ENCODE peak calls at places on chromosome 22, in four cellular contexts. One of them, this sample, is unnamed.

GRCh38 chr22:38083931-38084631 is at the start of gene SLC16A8:
- DNase-seq in IMR-90: no peak
- DNase-seq in H9: no peak
- DNase-seq in H1: no peak
- DNase-seq in this sample: peak

GRCh38 chr22:42284643-42285181 is 14.3 kb upstream of the TCF20 start:
- DNase-seq in IMR-90: no peak
- DNase-seq in H1: no peak
- DNase-seq in H9: no peak
- DNase-seq in this sample: no peak

GRCh38 chr22:29260601-29261315 is 7.0 kb downstream of the RHBDD3 start:
- DNase-seq in H9: no peak
- DNase-seq in IMR-90: no peak
- DNase-seq in H1: no peak
- DNase-seq in this sample: no peak

GRCh38 chr22:17192186-17192585 is 27.0 kb downstream of the ADA2 start:
- DNase-seq in H1: no peak
- DNase-seq in IMR-90: no peak
- DNase-seq in H9: no peak
- DNase-seq in this sample: no peak

GRCh38 chr22:23182289-23183106 is 2.2 kb downstream of the BCR start:
- DNase-seq in H9: no peak
- DNase-seq in IMR-90: peak
- DNase-seq in H1: no peak
- DNase-seq in this sample: peak

GRCh38 chr22:42757475-42757874 is 36.8 kb upstream of the A4GALT start:
- DNase-seq in H1: peak
- DNase-seq in IMR-90: peak
- DNase-seq in H9: no peak
- DNase-seq in this sample: peak

GRCh38 chr22:37431811-37432707 is 4.8 kb upstream of the ELFN2 start:
- DNase-seq in H1: no peak
- DNase-seq in H9: no peak
- DNase-seq in IMR-90: peak
- DNase-seq in this sample: no peak

GRCh38 chr22:27075028-27075678 is 417.8 kb downstream of the MIAT start:
- DNase-seq in H1: peak
- DNase-seq in IMR-90: no peak
- DNase-seq in H9: peak
- DNase-seq in this sample: peak

GRCh38 chr22:37309221-37310074 is 27.1 kb downstream of the CYTH4 start:
- DNase-seq in H1: no peak
- DNase-seq in H9: no peak
- DNase-seq in IMR-90: no peak
- DNase-seq in this sample: no peak

GRCh38 chr22:39296981-39297489 is 22.4 kb downstream of the RPL3 start:
- DNase-seq in H1: no peak
- DNase-seq in H9: no peak
- DNase-seq in IMR-90: no peak
- DNase-seq in this sample: no peak

GRCh38 chr22:28072066-28072465 is 153.0 kb upstream of the PITPNB start:
- DNase-seq in IMR-90: peak
- DNase-seq in H9: no peak
- DNase-seq in H1: no peak
- DNase-seq in this sample: no peak

GRCh38 chr22:45903355-45904149 is 73.4 kb downstream of the WNT7B start:
- DNase-seq in IMR-90: peak
- DNase-seq in H9: no peak
- DNase-seq in H1: no peak
- DNase-seq in this sample: no peak

GRCh38 chr22:20192293-20192971 is 41.6 kb upstream of the CCDC188 start:
- DNase-seq in IMR-90: no peak
- DNase-seq in H9: no peak
- DNase-seq in H1: no peak
- DNase-seq in this sample: no peak

GRCh38 chr22:20191803-20192202 is 40.9 kb upstream of the CCDC188 start:
- DNase-seq in H1: no peak
- DNase-seq in IMR-90: no peak
- DNase-seq in H9: no peak
- DNase-seq in this sample: no peak

GRCh38 chr22:20194681-20195593 is 44.1 kb upstream of the CCDC188 start:
- DNase-seq in IMR-90: no peak
- DNase-seq in H9: no peak
- DNase-seq in H1: no peak
- DNase-seq in this sample: no peak

GRCh38 chr22:20193761-20194494 is 43.1 kb upstream of the CCDC188 start:
- DNase-seq in IMR-90: no peak
- DNase-seq in H9: no peak
- DNase-seq in H1: no peak
- DNase-seq in this sample: no peak

GRCh38 chr22:20192972-20193760 is 42.3 kb upstream of the CCDC188 start:
- DNase-seq in H1: no peak
- DNase-seq in IMR-90: no peak
- DNase-seq in H9: no peak
- DNase-seq in this sample: no peak
- H2BK15ac ChIP-seq in H1: no peak
- H2BK15ac ChIP-seq in IMR-90: no peak
- H2BK15ac ChIP-seq in H9: no peak
- H2BK15ac ChIP-seq in this sample: no peak

DNA sequence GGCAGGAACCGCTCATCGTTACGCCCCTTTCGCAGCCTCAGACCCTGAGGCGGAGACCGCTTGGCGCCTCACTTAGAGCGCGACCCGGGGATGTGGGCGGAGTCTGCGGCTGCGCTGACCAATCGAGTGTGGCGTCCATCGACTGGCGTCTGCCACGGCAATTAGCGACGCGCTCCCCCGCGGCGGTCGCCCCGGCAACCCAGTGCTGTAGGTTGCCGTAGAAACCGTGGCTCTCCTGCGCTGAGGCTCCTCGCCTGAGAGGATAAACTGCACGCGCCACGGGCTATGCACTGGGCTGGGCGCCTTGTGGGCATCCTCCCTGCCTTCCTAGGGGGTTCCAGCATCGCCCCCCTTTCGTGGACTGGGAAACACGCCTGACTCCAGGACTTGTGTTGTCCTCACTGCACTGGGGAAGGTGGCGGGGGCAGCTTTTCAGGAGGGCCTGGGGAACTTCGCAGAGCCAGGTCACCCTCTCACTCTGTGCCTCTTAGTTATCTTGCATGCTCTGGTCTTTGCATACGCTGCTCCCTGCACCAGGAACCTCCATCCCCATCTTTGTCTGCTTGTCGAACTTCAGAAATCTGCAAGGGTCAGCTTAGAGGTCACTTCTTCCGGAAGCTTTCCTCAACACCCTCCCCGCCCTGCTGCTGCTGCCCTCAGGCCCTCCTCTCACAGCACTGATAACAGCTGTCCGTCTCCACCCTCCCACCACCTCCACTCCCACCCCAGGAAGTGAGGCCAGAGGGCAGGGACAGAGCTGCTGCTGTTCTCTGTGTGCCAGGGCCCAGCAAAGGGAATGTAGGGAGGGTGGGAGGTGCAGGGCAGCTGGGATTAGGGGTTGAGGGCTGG is 539 bp upstream of the P2RX6 start:
- DNase-seq in H1: peak
- DNase-seq in IMR-90: peak
- DNase-seq in H9: peak
- DNase-seq in this sample: peak
- H3K56ac ChIP-seq in H1: peak
- H3K56ac ChIP-seq in IMR-90: no peak
- H3K56ac ChIP-seq in H9: no peak
- H3K56ac ChIP-seq in this sample: peak

GRCh38 chr22:48261706-48262105 is 1499.3 kb downstream of the TBC1D22A start:
- DNase-seq in IMR-90: no peak
- DNase-seq in H9: no peak
- DNase-seq in H1: no peak
- DNase-seq in this sample: peak
- H4K8ac ChIP-seq in IMR-90: no peak
- H4K8ac ChIP-seq in H9: no peak
- H4K8ac ChIP-seq in H1: peak
- H4K8ac ChIP-seq in this sample: no peak

DNA sequence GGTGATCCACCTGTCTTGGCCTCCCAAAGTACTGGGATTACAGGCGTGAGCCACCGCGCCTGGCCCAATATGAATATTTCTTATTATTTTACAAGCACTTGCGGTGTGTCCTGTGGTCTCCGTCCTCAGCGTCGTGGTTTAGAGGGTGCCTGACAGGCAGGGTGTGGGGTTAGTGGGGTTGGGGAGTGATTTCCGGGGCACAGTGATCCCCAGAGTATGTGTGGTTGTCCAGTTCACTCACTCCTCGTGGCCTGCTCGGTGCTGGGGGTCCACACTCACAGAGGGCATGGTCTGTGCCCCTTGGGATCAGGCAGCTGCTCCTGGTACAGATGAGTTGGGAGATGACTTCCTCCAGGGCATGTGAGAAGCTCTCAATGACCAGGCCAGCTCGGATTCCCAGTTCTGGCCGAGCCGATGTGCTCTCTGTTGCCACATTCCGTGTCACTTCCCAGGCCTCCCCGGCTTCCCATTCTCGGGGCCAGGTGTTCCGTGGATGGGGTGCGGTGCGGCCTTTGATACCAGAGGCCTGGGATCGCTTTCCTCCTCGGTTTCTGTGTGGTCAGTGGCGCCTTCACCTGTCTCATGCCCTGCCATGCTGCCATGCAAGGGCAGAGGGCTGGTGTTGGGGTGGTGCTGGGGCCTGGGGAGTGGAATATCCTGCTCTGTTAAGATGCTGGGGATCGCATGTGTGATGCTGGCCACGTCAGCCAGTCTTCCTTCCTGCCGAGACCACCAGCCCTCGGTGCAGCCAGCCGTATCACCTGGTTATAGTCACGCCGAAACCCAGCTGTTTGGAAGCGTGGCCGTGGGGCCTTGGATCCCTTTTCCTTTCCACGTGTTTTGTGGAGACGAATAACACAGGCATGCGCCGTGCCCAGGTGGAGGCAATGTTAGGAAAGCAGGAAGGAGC is 39.6 kb downstream of the PARVB start:
- DNase-seq in IMR-90: no peak
- DNase-seq in H9: no peak
- DNase-seq in H1: no peak
- DNase-seq in this sample: no peak
- H2BK15ac ChIP-seq in IMR-90: no peak
- H2BK15ac ChIP-seq in H9: no peak
- H2BK15ac ChIP-seq in H1: no peak
- H2BK15ac ChIP-seq in this sample: no peak